ENCODE peak calls at places on chromosomes 3 and 15, in six cellular contexts. E, M, K, W, Y and N are unnamed samples.

GRCh38 chr3:111352585-111352984 is 189.4 kb upstream of the CD96 start:
- DNase-seq in E (no peak), Y (no peak), W (no peak), M (peak), K (no peak), N (no peak)

GRCh38 chr3:138946554-138947302 is at the start of the genes FOXL2 and FOXL2NB:
- DNase-seq in K (no peak), W (peak), Y (peak), M (no peak), E (no peak), N (no peak)

GRCh38 chr15:26564354-26564753 is 208.5 kb downstream of the GABRB3 start:
- DNase-seq in K (no peak), M (no peak), Y (no peak), E (no peak), W (no peak), N (no peak)

GRCh38 chr3:116678853-116679252 is 30.7 kb upstream of the TUSC7 start:
- DNase-seq in W (no peak), M (no peak), E (no peak), Y (no peak), K (no peak), N (peak)

GRCh38 chr3:194054540-194054939 is 81.4 kb upstream of the HES1 start:
- DNase-seq in W (no peak), Y (no peak), K (no peak), M (no peak), E (no peak), N (no peak)

GRCh38 chr15:90845201-90845949 is 23.0 kb upstream of the FURIN start:
- DNase-seq in W (no peak), Y (peak), K (no peak), M (peak), E (peak), N (no peak)

GRCh38 chr3:195587824-195588223 is 4.1 kb upstream of the APOD start:
- DNase-seq in Y (no peak), K (no peak), M (no peak), E (no peak), W (no peak), N (no peak)

GRCh38 chr15:84824260-84824690 is 7.1 kb downstream of the ALPK3 start:
- DNase-seq in M (peak), W (no peak), E (no peak), K (peak), Y (no peak), N (no peak)

GRCh38 chr3:37605754-37606153 is 255.9 kb upstream of the CTDSPL start:
- DNase-seq in K (no peak), M (no peak), E (no peak), W (no peak), Y (no peak), N (no peak)

GRCh38 chr3:124860599-124860998 is 26.6 kb downstream of the ITGB5 start:
- DNase-seq in W (no peak), M (peak), K (peak), E (no peak), Y (peak), N (no peak)

GRCh38 chr15:71572452-71573053 is 237.8 kb upstream of the NR2E3 start:
- DNase-seq in E (no peak), M (no peak), Y (no peak), K (no peak), W (no peak), N (no peak)

GRCh38 chr15:70437882-70438331 is 325.5 kb downstream of the UACA start:
- DNase-seq in W (no peak), M (no peak), E (no peak), Y (no peak), K (no peak), N (no peak)

GRCh38 chr15:84598993-84599392 is 1.8 kb upstream of the ZSCAN2 start:
- DNase-seq in W (no peak), E (peak), K (no peak), Y (peak), M (peak), N (no peak)

GRCh38 chr3:117622130-117622841 is 912.7 kb downstream of the TUSC7 start:
- DNase-seq in M (peak), W (no peak), Y (peak), E (no peak), K (no peak), N (no peak)

GRCh38 chr3:187740446-187741399 is 4.5 kb downstream of the BCL6 start:
- DNase-seq in K (peak), W (peak), M (no peak), E (peak), Y (peak), N (peak)

GRCh38 chr3:4825572-4826236 is 153.5 kb upstream of the BHLHE40 start:
- DNase-seq in W (peak), K (peak), Y (no peak), M (no peak), E (no peak), N (no peak)

GRCh38 chr3:176939022-176939817 is 258.1 kb downstream of the TBL1XR1 start:
- DNase-seq in Y (peak), K (no peak), E (peak), W (no peak), M (peak), N (no peak)

GRCh38 chr3:174089592-174089991 is 692.0 kb downstream of the NLGN1 start:
- DNase-seq in W (no peak), Y (no peak), E (no peak), K (no peak), M (no peak), N (no peak)

GRCh38 chr3:135528638-135529037 is 436.9 kb upstream of the PPP2R3A start:
- DNase-seq in E (no peak), Y (no peak), M (no peak), W (no peak), K (no peak), N (no peak)

GRCh38 chr15:55742927-55743614 is at the start of gene PRTG:
- DNase-seq in K (peak), M (peak), W (peak), Y (peak), E (peak), N (no peak)

GRCh38 chr3:193605876-193606275 is 12.9 kb downstream of the OPA1 start:
- DNase-seq in K (no peak), Y (peak), M (peak), W (no peak), E (peak), N (no peak)

GRCh38 chr3:184218814-184219213 is 10.6 kb upstream of the VWA5B2 start:
- DNase-seq in Y (no peak), E (no peak), W (no peak), M (no peak), K (no peak), N (no peak)

GRCh38 chr15:60350121-60350520 is 47.7 kb downstream of the ANXA2 start:
- DNase-seq in W (no peak), Y (no peak), M (no peak), E (no peak), K (no peak), N (no peak)

GRCh38 chr15:64009798-64010241 is 36.5 kb downstream of the DAPK2 start:
- DNase-seq in M (no peak), K (no peak), E (no peak), Y (peak), W (no peak), N (peak)

GRCh38 chr3:25513642-25514266 is 85.7 kb downstream of the RARB start:
- DNase-seq in W (no peak), Y (no peak), K (no peak), E (no peak), M (no peak), N (no peak)

DNA sequence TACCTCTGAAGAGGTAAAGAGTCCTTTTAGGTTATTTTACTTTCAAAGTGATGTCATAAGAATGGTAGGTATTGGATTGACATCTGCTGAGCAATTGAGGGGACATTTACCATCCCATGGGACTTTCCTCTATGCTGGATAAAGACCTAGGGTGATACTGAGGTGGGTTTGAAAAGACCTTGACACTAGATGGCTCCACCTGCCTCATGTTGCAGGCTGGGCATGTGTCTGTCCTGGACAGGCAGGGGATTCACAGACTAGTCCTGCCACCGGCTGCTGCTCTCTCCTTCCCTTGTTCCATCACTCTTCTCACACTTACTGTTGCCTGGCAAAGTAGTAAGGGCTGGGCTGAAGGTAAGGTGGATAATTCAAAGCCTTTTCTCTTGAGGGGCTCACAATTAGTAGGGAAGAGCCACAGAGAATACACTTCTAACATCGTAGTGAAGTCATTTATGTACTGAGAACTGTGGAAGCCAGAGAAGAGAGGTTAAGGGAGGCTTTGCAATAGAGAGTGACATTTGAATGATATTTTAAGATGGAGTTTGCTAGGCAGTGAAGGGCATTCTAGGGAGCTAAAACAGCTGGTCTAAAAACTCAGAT is 27.7 kb downstream of the TRAK1 start:
- DNase-seq in K (no peak), M (no peak), W (peak), E (peak), Y (peak), N (no peak)
- TF ChIP-seq CTCF in K (peak), M (peak), W (peak), E (peak), Y (peak), N (peak)

GRCh38 chr15:96585634-96586386 is 255.3 kb downstream of the NR2F2 start:
- DNase-seq in E (no peak), Y (peak), W (no peak), M (no peak), K (no peak), N (no peak)
- TF ChIP-seq CTCF in E (no peak), Y (peak), W (peak), M (peak), K (peak), N (peak)

DNA sequence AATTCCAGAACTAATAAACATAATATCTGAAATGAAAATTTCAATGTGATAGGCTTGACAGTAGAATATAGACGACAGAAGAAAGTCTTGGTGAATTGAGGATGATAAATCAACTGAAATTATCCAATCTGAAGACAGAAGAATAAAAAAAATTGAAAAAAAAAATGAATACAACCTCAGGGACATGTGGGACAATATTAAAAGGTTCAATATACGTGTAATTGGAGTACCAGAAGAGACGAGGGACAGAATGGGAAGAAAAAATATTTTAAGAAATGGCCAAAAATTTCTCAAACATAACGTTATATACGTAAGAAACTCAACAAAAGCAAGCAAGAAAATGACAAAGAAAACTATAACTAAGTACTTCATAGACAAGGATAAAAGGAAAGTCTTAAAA is 43.3 kb upstream of the HCLS1 start:
- DNase-seq in M (no peak), K (no peak), Y (no peak), W (no peak), E (no peak), N (no peak)
- TF ChIP-seq CTCF in M (no peak), K (no peak), Y (no peak), W (no peak), E (no peak), N (no peak)

GRCh38 chr15:67808821-67809220 is 16.5 kb upstream of the SKOR1 start:
- DNase-seq in E (no peak), Y (no peak), M (no peak), K (no peak), W (no peak), N (no peak)
- TF ChIP-seq CTCF in E (no peak), Y (no peak), M (no peak), K (no peak), W (no peak), N (no peak)

DNA sequence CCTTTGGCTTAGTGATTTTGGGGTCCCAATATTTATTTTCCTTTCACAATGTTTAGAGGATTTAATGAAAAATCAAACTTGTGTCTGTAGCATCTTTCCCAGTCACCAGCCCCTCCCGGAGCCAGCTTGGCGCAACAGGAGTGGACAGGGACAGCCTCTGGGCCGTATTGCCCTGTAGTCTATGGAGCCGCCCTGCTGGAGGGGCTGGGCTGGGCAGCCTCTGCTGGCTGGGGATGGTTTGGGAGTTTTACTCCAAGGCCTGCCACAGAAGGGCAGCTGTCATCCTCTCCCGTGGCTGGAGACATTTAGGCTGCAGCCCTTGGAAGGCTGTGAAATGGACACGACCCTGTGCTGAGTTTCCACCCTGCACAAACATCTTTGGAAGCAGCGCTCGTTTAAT is 89.4 kb upstream of the RGMA start:
- DNase-seq in W (no peak), Y (no peak), K (no peak), M (no peak), E (no peak), N (no peak)
- TF ChIP-seq CTCF in W (no peak), Y (no peak), K (no peak), M (no peak), E (no peak), N (no peak)

GRCh38 chr3:156131241-156131640 is 10.9 kb downstream of the KCNAB1 start:
- DNase-seq in M (no peak), W (no peak), K (no peak), E (no peak), Y (no peak), N (no peak)

GRCh38 chr3:156131799-156132198 is 11.4 kb downstream of the KCNAB1 start:
- DNase-seq in K (no peak), Y (no peak), M (no peak), E (no peak), W (no peak), N (no peak)

GRCh38 chr3:156140196-156140595 is 19.8 kb downstream of the KCNAB1 start:
- DNase-seq in W (no peak), E (no peak), Y (no peak), M (no peak), K (no peak), N (no peak)

GRCh38 chr3:156132313-156132712 is 11.9 kb downstream of the KCNAB1 start:
- DNase-seq in Y (no peak), W (no peak), M (no peak), K (no peak), E (no peak), N (no peak)

DNA sequence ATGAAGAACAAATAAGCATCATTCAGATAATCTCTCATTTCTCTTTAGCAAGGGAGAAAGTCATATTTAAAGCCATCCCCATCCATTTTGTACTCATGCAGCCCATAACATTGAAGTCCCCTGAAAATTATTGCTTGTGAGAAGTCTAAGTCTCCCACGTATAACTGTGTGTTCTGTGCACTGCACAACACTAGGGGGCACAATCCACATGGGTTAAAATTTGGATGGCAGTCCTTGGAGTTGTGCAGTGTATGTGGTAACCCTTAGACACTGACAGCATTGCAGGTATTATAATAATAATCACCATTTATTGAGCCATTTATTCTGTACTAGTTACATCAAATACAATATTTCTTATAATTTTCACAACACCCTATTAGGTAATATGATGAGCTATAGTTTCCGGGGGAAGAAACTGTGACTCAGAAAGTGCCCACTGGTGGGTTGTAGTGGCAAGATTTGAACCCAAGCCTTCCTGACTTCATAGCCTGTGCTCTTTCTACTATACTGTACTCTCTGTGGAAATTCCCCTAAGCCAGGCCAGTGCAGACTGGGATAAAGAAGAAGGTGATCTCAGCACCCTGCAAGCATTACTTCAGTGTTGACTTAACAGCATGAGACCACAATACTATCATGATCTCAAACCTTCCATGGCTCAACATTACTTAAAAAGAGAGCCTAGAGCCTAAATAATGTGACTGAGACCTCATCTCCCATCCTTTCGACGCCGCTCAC is 15.7 kb downstream of the KCNAB1 start:
- DNase-seq in M (no peak), W (no peak), K (no peak), E (no peak), Y (no peak), N (no peak)
- TF ChIP-seq CTCF in M (no peak), W (no peak), K (no peak), E (no peak), Y (peak), N (peak)

DNA sequence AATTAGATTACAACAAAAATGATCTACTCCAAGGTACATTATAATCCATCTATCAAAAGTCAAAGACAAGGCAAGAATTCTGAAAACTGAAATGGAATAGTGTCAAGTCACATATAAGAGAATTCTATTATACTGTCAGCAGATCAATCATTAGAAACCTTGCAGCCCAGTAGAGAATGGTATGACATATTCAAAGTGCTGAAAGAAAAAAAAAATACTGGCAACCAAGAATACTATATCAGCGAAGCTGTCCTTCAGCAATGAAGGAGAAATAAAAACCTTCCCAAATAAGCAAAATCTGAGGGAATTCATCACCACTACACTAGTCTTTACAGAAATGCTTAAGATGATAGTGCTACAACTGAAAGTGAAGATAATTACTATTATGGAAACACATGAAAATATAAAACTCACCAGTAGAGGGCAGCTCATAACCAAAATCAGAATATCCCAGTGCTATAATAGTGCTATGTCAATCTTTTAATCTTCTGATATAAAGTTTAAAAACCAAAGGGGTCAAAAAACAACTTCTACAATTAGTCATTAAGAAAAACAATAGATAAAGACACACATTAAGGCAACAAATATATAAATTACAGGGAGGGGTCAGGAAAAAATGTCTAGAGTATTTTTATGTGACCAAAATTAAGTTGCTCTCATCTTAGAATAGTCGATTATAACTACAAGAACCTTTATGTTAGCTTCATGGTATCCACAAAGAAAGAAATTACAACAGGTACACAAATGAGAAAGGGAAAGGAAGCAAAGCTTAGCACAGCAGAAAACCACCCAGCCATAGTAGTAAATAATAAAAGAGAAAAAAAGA is 190.7 kb upstream of the CNTN6 start:
- DNase-seq in W (no peak), E (peak), Y (peak), M (no peak), K (no peak), N (no peak)
- TF ChIP-seq CTCF in W (peak), E (peak), Y (peak), M (peak), K (peak), N (peak)

GRCh38 chr15:92205255-92205739 is 188.4 kb upstream of the ST8SIA2 start:
- DNase-seq in M (no peak), Y (no peak), K (peak), E (no peak), W (no peak), N (no peak)
- TF ChIP-seq CTCF in M (no peak), Y (no peak), K (peak), E (no peak), W (peak), N (peak)

GRCh38 chr15:42737529-42738328 is 801 bp upstream of the CDAN1 start:
- DNase-seq in E (no peak), K (no peak), M (no peak), Y (no peak), W (no peak), N (no peak)
- TF ChIP-seq CTCF in E (no peak), K (no peak), M (no peak), Y (peak), W (no peak), N (peak)